ENCODE peak calls at places on chromosomes 7 and 10, in nine cellular contexts. N, S, C, I, B, Y, K, R and G are unnamed samples. For H3K4me1, the result is how much of the 10 kb centered on the place peaks cover.

GRCh38 chr7:14000247-14000646 is 10.8 kb upstream of the ETV1 start:
- DNase-seq in R (no peak), C (no peak), B (no peak), S (no peak), K (no peak), N (no peak), I (no peak), Y (no peak), G (no peak)

GRCh38 chr7:6271091-6271658 is 1.2 kb downstream of the CYTH3 start:
- DNase-seq in C (peak), B (peak), N (peak), I (peak), Y (peak), K (peak), S (peak), R (peak), G (peak)

GRCh38 chr7:43430412-43430811 is 152.5 kb upstream of the STK17A start:
- DNase-seq in B (no peak), N (no peak), I (no peak), R (no peak), C (no peak), Y (no peak), K (no peak), S (peak), G (no peak)

GRCh38 chr10:114403545-114404161 is 649 bp downstream of the AFAP1L2 start:
- DNase-seq in B (no peak), I (no peak), K (no peak), R (peak), N (no peak), S (no peak), Y (no peak), C (peak), G (peak)

GRCh38 chr10:33254556-33255160 is 79.8 kb downstream of the NRP1 start:
- DNase-seq in I (no peak), K (no peak), C (no peak), S (no peak), R (no peak), Y (no peak), B (no peak), N (no peak), G (no peak)

GRCh38 chr7:140041626-140042385 is 20.9 kb downstream of the PARP12 start:
- DNase-seq in C (no peak), B (peak), R (no peak), Y (no peak), K (no peak), I (no peak), N (no peak), S (peak), G (no peak)

GRCh38 chr10:5817322-5818047 is 4.3 kb upstream of the GDI2 start:
- DNase-seq in K (no peak), B (no peak), I (no peak), R (no peak), Y (no peak), N (no peak), S (no peak), C (no peak), G (no peak)

GRCh38 chr10:91605968-91606367 is 26.9 kb downstream of the PPP1R3C start:
- DNase-seq in K (no peak), R (no peak), N (no peak), C (no peak), B (no peak), Y (no peak), I (no peak), S (no peak), G (no peak)

GRCh38 chr7:2251841-2252771 is 10.1 kb downstream of the NUDT1 start:
- DNase-seq in N (no peak), S (no peak), I (no peak), R (no peak), B (no peak), K (peak), Y (peak), C (no peak), G (no peak)

GRCh38 chr10:46285966-46286620 is 704 bp upstream of the ANTXRL start:
- DNase-seq in Y (peak), S (no peak), C (peak), K (no peak), I (no peak), N (no peak), B (no peak), R (no peak), G (no peak)

GRCh38 chr10:48740023-48740707 is 55.5 kb downstream of the WDFY4 start:
- DNase-seq in C (no peak), I (no peak), Y (no peak), N (no peak), K (no peak), R (no peak), S (no peak), B (no peak), G (no peak)

GRCh38 chr10:3122034-3122433 is 50.5 kb downstream of the PITRM1 start:
- DNase-seq in C (no peak), R (no peak), N (no peak), S (no peak), I (no peak), K (no peak), B (no peak), Y (no peak), G (no peak)

GRCh38 chr10:32790483-32790882 is 167.5 kb downstream of the ITGB1 start:
- DNase-seq in B (peak), N (no peak), C (no peak), K (no peak), I (no peak), S (peak), R (no peak), Y (no peak), G (no peak)

GRCh38 chr7:100722480-100723212 is 2.4 kb downstream of the EPO start:
- DNase-seq in K (no peak), B (no peak), Y (no peak), R (no peak), C (no peak), S (no peak), N (no peak), I (no peak), G (no peak)

GRCh38 chr7:100721505-100721812 is 1.2 kb downstream of the EPO start:
- DNase-seq in C (no peak), R (no peak), N (no peak), Y (no peak), S (no peak), I (no peak), K (no peak), B (no peak), G (no peak)

GRCh38 chr7:100720645-100721504 is 607 bp downstream of the EPO start:
- DNase-seq in Y (no peak), B (no peak), C (no peak), I (no peak), N (no peak), S (no peak), K (no peak), R (no peak), G (no peak)

GRCh38 chr7:100719523-100720319 is 547 bp upstream of the EPO start:
- DNase-seq in R (no peak), B (peak), N (no peak), I (no peak), Y (no peak), K (no peak), C (no peak), S (peak), G (no peak)

DNA sequence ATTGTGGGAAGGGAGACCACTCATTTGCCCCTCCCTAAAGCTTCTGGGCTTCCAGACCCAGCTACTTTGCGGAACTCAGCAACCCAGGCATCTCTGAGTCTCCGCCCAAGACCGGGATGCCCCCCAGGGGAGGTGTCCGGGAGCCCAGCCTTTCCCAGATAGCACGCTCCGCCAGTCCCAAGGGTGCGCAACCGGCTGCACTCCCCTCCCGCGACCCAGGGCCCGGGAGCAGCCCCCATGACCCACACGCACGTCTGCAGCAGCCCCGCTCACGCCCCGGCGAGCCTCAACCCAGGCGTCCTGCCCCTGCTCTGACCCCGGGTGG is at the start of gene EPO:
- DNase-seq in Y (no peak), S (no peak), B (no peak), C (no peak), K (no peak), R (no peak), N (no peak), I (no peak), G (no peak)
- H3K4me3 ChIP-seq in Y (no peak), S (no peak), B (peak), C (no peak), K (no peak), R (peak), N (no peak), I (no peak), G (peak)

DNA sequence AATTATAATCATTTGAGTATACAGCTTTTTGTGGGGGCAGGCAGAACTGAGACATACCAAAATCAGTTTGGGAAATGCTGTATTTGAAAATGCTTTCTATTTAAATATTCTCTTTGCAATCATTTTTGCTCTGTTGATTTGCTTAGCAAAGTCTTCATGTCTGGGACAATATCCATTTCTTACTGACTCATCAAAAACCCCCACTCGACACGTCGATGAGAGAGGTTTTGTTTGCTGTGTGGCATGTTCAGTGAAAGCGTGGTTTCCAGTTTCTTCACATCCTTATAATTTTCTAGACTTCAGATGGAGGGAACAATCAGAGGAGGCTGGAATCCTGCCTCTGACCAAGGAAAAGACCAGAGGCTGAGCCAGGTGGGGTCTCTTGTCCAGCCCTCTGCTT is 28.9 kb downstream of the HTRA1 start:
- DNase-seq in R (no peak), N (no peak), B (peak), C (no peak), S (peak), K (no peak), Y (no peak), I (no peak), G (no peak)
- H3K4me1 ChIP-seq in R (under half), N (under half), B (under half), C (under half), S (under half), K (under half), Y (under half), I (under half), G (under half)

GRCh38 chr7:102111758-102112119 is 174.9 kb upstream of the SH2B2 start:
- DNase-seq in S (no peak), B (no peak), N (no peak), I (no peak), C (no peak), R (no peak), Y (peak), K (no peak), G (no peak)
- H3K4me3 ChIP-seq in S (no peak), B (no peak), N (no peak), I (no peak), C (no peak), R (no peak), Y (no peak), K (no peak), G (no peak)

GRCh38 chr10:97778452-97779302 is 6.9 kb upstream of the SFRP5 start:
- DNase-seq in I (no peak), C (no peak), Y (no peak), N (no peak), S (no peak), K (no peak), B (no peak), R (no peak), G (no peak)
- H3K4me1 ChIP-seq in I (under half), C (under half), Y (under half), N (under half), S (under half), K (under half), B (under half), R (under half), G (under half)

GRCh38 chr10:43806851-43807640 is 158.4 kb upstream of the ZNF32 start:
- DNase-seq in K (no peak), N (no peak), I (no peak), B (peak), S (no peak), Y (no peak), R (no peak), C (no peak), G (peak)

GRCh38 chr10:43803816-43804215 is 155.1 kb upstream of the ZNF32 start:
- DNase-seq in R (no peak), Y (no peak), K (no peak), I (no peak), C (no peak), S (no peak), N (no peak), B (no peak), G (no peak)

GRCh38 chr10:43802988-43803696 is 154.5 kb upstream of the ZNF32 start:
- DNase-seq in K (no peak), R (no peak), N (no peak), B (no peak), S (no peak), I (no peak), C (no peak), Y (no peak), G (no peak)

GRCh38 chr10:43809211-43809930 is 160.7 kb upstream of the ZNF32 start:
- DNase-seq in Y (no peak), K (no peak), S (peak), N (no peak), R (no peak), B (peak), I (peak), C (peak), G (peak)

DNA sequence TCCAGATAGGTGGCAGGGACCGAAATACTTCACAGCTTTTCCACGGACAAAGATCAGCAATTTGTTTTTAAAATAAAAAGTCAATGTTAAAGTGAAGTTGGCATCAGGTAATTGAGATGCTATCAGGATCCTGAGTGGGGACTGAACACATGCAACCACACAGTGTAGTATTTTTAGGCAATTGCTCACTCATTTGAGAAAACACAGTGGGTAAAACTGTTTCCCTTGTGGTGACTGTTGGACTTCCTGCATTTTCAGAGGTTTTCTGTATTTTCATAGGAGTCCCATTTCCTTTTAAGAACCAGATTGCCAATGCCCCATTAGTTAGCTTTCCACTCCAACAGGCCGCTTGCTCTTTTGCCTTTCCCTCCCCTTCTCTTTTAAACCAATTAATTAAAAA is 159.5 kb upstream of the ZNF32 start:
- DNase-seq in C (no peak), Y (no peak), S (peak), R (no peak), K (peak), I (no peak), N (no peak), B (no peak), G (no peak)
- H3K4me3 ChIP-seq in C (no peak), Y (no peak), S (no peak), R (no peak), K (no peak), I (no peak), N (no peak), B (no peak), G (no peak)

DNA sequence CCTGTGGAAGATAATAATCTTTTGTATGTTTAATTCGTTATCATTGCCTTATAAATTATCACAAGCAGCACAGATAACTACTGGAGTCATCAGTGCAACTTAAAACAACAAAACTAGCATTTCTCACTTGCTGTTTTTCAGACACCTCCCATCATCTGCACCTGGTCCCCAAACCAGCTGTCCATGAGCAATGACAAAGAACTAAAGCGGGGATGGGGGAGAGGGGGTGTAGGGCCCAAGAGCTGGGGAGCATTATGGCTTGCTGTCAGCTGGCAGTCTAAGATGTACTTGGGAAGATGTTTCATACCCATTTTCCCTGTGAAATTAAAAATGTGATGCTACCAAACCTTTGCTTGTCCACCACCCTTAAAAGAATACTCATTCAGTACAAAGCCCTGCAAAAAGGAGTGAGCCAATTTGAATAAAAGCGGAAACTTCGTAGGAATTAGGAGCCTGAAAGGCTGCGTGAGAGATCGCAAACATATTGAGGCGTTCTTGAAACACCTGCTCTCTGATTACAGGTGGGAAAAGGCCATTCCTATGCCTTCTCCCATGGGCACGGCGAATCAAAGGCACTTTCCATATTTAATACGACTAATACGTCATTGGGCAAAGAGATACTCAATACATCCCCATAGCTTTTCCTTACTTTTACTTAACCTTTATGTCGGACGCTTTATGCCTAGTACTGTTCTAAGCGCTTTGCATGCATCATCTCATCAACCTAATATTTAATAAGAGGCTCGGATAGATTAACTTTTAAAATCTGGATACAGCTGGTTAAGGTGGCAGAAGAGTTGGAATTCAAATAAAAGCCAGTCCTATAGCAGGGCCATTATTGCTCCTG is 31.0 kb upstream of the KMT2E start:
- DNase-seq in R (no peak), C (no peak), K (peak), Y (no peak), I (peak), B (no peak), S (no peak), N (no peak), G (no peak)
- H3K4me1 ChIP-seq in R (under half), C (under half), K (under half), Y (half or more), I (under half), B (under half), S (under half), N (half or more), G (under half)

DNA sequence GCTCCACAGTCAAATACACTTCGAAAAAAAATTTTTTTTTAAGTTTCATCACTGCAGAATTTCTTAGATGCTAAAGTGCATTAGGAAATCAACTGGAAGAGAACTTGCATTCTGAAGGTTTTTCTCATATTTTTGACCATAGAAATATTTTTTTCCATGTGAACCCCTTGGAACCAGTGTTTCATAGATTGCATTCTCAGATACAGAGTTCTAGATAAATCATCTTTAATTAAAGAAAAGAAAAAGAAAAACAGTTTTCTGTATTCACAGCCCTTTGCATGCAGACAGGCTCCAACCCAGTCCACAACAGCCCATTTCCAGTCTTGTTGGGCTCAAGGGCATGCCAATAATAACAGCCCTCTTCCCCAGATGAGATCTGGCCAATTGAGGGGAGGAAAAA is 75.5 kb upstream of the RPA3 start:
- DNase-seq in B (no peak), C (no peak), R (no peak), Y (no peak), I (no peak), N (no peak), S (no peak), K (no peak), G (no peak)
- H3K4me3 ChIP-seq in B (no peak), C (no peak), R (no peak), Y (no peak), I (no peak), N (no peak), S (no peak), K (no peak), G (no peak)